ENCODE peak calls at places on chromosomes 11 and 22, in eight cellular contexts. One of them, this sample, is unnamed.

GRCh38 chr11:2304156-2305139 is 2.6 kb downstream of the TSPAN32 start:
- DNase-seq in iPS DF 6.9: no peak
- DNase-seq in stimulated activated CD4-positive, alpha-beta T cell treated with anti-CD3 and anti-CD28 coated beads, TNF-alpha, amount 100 ng/mL, for 24 hours: no peak
- DNase-seq in astrocyte of the cerebellum: no peak
- DNase-seq in transverse colon: no peak
- DNase-seq in germinal center: no peak
- DNase-seq in renal cortical epithelial cell: no peak
- DNase-seq in Caco-2: no peak
- DNase-seq in this sample: no peak

GRCh38 chr11:44797886-44798683 is 71.3 kb downstream of the TSPAN18 start:
- DNase-seq in astrocyte of the cerebellum: no peak
- DNase-seq in iPS DF 6.9: peak; percentile 50
- DNase-seq in transverse colon: no peak
- DNase-seq in renal cortical epithelial cell: no peak
- DNase-seq in stimulated activated CD4-positive, alpha-beta T cell treated with anti-CD3 and anti-CD28 coated beads, TNF-alpha, amount 100 ng/mL, for 24 hours: no peak
- DNase-seq in germinal center: no peak
- DNase-seq in Caco-2: no peak
- DNase-seq in this sample: no peak

GRCh38 chr22:47724751-47725150 is 962.3 kb downstream of the TBC1D22A start:
- DNase-seq in transverse colon: no peak
- DNase-seq in stimulated activated CD4-positive, alpha-beta T cell treated with anti-CD3 and anti-CD28 coated beads, TNF-alpha, amount 100 ng/mL, for 24 hours: no peak
- DNase-seq in iPS DF 6.9: no peak
- DNase-seq in renal cortical epithelial cell: no peak
- DNase-seq in Caco-2: no peak
- DNase-seq in astrocyte of the cerebellum: no peak
- DNase-seq in germinal center: no peak
- DNase-seq in this sample: no peak

GRCh38 chr22:35910013-35910860 is 118.4 kb downstream of the RBFOX2 start:
- DNase-seq in iPS DF 6.9: no peak
- DNase-seq in germinal center: no peak
- DNase-seq in renal cortical epithelial cell: no peak
- DNase-seq in transverse colon: no peak
- DNase-seq in astrocyte of the cerebellum: no peak
- DNase-seq in Caco-2: no peak
- DNase-seq in stimulated activated CD4-positive, alpha-beta T cell treated with anti-CD3 and anti-CD28 coated beads, TNF-alpha, amount 100 ng/mL, for 24 hours: no peak
- DNase-seq in this sample: no peak

GRCh38 chr11:79439893-79440450 is 858 bp downstream of the TENM4 start:
- DNase-seq in iPS DF 6.9: no peak
- DNase-seq in Caco-2: no peak
- DNase-seq in renal cortical epithelial cell: no peak
- DNase-seq in astrocyte of the cerebellum: no peak
- DNase-seq in stimulated activated CD4-positive, alpha-beta T cell treated with anti-CD3 and anti-CD28 coated beads, TNF-alpha, amount 100 ng/mL, for 24 hours: no peak
- DNase-seq in transverse colon: no peak
- DNase-seq in germinal center: peak; percentile 15
- DNase-seq in this sample: peak; percentile 18

GRCh38 chr22:28397324-28397723 is 282.3 kb downstream of the TTC28 start:
- DNase-seq in Caco-2: no peak
- DNase-seq in renal cortical epithelial cell: no peak
- DNase-seq in transverse colon: no peak
- DNase-seq in stimulated activated CD4-positive, alpha-beta T cell treated with anti-CD3 and anti-CD28 coated beads, TNF-alpha, amount 100 ng/mL, for 24 hours: no peak
- DNase-seq in astrocyte of the cerebellum: no peak
- DNase-seq in iPS DF 6.9: no peak
- DNase-seq in germinal center: no peak
- DNase-seq in this sample: no peak

GRCh38 chr11:64334764-64335741 is 5.0 kb upstream of the CCDC88B start:
- DNase-seq in astrocyte of the cerebellum: peak; percentile 48
- DNase-seq in stimulated activated CD4-positive, alpha-beta T cell treated with anti-CD3 and anti-CD28 coated beads, TNF-alpha, amount 100 ng/mL, for 24 hours: no peak
- DNase-seq in iPS DF 6.9: no peak
- DNase-seq in transverse colon: peak; percentile 78
- DNase-seq in Caco-2: peak; percentile 97
- DNase-seq in renal cortical epithelial cell: peak; percentile 99
- DNase-seq in germinal center: peak; percentile 85
- DNase-seq in this sample: peak; percentile 81

GRCh38 chr22:43853328-43853931 is 8.9 kb downstream of the SULT4A1 start:
- DNase-seq in iPS DF 6.9: no peak
- DNase-seq in astrocyte of the cerebellum: no peak
- DNase-seq in transverse colon: no peak
- DNase-seq in stimulated activated CD4-positive, alpha-beta T cell treated with anti-CD3 and anti-CD28 coated beads, TNF-alpha, amount 100 ng/mL, for 24 hours: no peak
- DNase-seq in Caco-2: peak; percentile 25
- DNase-seq in germinal center: no peak
- DNase-seq in renal cortical epithelial cell: no peak
- DNase-seq in this sample: no peak

GRCh38 chr22:41028841-41029240 is 63.6 kb upstream of the EP300 start:
- DNase-seq in germinal center: no peak
- DNase-seq in transverse colon: no peak
- DNase-seq in astrocyte of the cerebellum: peak; percentile 80
- DNase-seq in Caco-2: no peak
- DNase-seq in stimulated activated CD4-positive, alpha-beta T cell treated with anti-CD3 and anti-CD28 coated beads, TNF-alpha, amount 100 ng/mL, for 24 hours: no peak
- DNase-seq in iPS DF 6.9: no peak
- DNase-seq in renal cortical epithelial cell: peak; percentile 95
- DNase-seq in this sample: no peak

GRCh38 chr11:80727315-80727714 is 1286.5 kb upstream of the TENM4 start:
- DNase-seq in stimulated activated CD4-positive, alpha-beta T cell treated with anti-CD3 and anti-CD28 coated beads, TNF-alpha, amount 100 ng/mL, for 24 hours: no peak
- DNase-seq in Caco-2: peak; percentile 58
- DNase-seq in germinal center: no peak
- DNase-seq in iPS DF 6.9: peak; percentile 27
- DNase-seq in renal cortical epithelial cell: peak; percentile 32
- DNase-seq in astrocyte of the cerebellum: peak; percentile 2
- DNase-seq in transverse colon: no peak
- DNase-seq in this sample: peak; percentile 15

GRCh38 chr11:133803026-133803425 is 42.3 kb downstream of the SPATA19 start:
- DNase-seq in stimulated activated CD4-positive, alpha-beta T cell treated with anti-CD3 and anti-CD28 coated beads, TNF-alpha, amount 100 ng/mL, for 24 hours: no peak
- DNase-seq in transverse colon: no peak
- DNase-seq in Caco-2: peak; percentile 19
- DNase-seq in astrocyte of the cerebellum: no peak
- DNase-seq in iPS DF 6.9: no peak
- DNase-seq in germinal center: no peak
- DNase-seq in renal cortical epithelial cell: no peak
- DNase-seq in this sample: no peak

GRCh38 chr11:16612801-16613400 is 125.5 kb upstream of the C11orf58 start:
- DNase-seq in astrocyte of the cerebellum: no peak
- DNase-seq in iPS DF 6.9: no peak
- DNase-seq in Caco-2: no peak
- DNase-seq in stimulated activated CD4-positive, alpha-beta T cell treated with anti-CD3 and anti-CD28 coated beads, TNF-alpha, amount 100 ng/mL, for 24 hours: no peak
- DNase-seq in germinal center: no peak
- DNase-seq in transverse colon: no peak
- DNase-seq in renal cortical epithelial cell: peak; percentile 4
- DNase-seq in this sample: no peak

GRCh38 chr11:61183645-61184044 is 19.7 kb upstream of the PGA3 start:
- DNase-seq in stimulated activated CD4-positive, alpha-beta T cell treated with anti-CD3 and anti-CD28 coated beads, TNF-alpha, amount 100 ng/mL, for 24 hours: no peak
- DNase-seq in iPS DF 6.9: no peak
- DNase-seq in transverse colon: no peak
- DNase-seq in renal cortical epithelial cell: no peak
- DNase-seq in astrocyte of the cerebellum: no peak
- DNase-seq in germinal center: no peak
- DNase-seq in Caco-2: no peak
- DNase-seq in this sample: no peak

GRCh38 chr11:10139656-10140055 is 154.4 kb downstream of the SBF2 start:
- DNase-seq in stimulated activated CD4-positive, alpha-beta T cell treated with anti-CD3 and anti-CD28 coated beads, TNF-alpha, amount 100 ng/mL, for 24 hours: no peak
- DNase-seq in renal cortical epithelial cell: peak; percentile 76
- DNase-seq in transverse colon: no peak
- DNase-seq in Caco-2: no peak
- DNase-seq in germinal center: no peak
- DNase-seq in iPS DF 6.9: no peak
- DNase-seq in astrocyte of the cerebellum: peak; percentile 63
- DNase-seq in this sample: no peak

GRCh38 chr11:65194564-65194963 is 12.8 kb downstream of the CAPN1 start:
- DNase-seq in renal cortical epithelial cell: no peak
- DNase-seq in stimulated activated CD4-positive, alpha-beta T cell treated with anti-CD3 and anti-CD28 coated beads, TNF-alpha, amount 100 ng/mL, for 24 hours: no peak
- DNase-seq in iPS DF 6.9: no peak
- DNase-seq in astrocyte of the cerebellum: no peak
- DNase-seq in germinal center: no peak
- DNase-seq in transverse colon: no peak
- DNase-seq in Caco-2: no peak
- DNase-seq in this sample: no peak

GRCh38 chr11:71147331-71147730 is 105.0 kb downstream of the SHANK2 start:
- DNase-seq in iPS DF 6.9: no peak
- DNase-seq in stimulated activated CD4-positive, alpha-beta T cell treated with anti-CD3 and anti-CD28 coated beads, TNF-alpha, amount 100 ng/mL, for 24 hours: no peak
- DNase-seq in germinal center: no peak
- DNase-seq in astrocyte of the cerebellum: no peak
- DNase-seq in Caco-2: no peak
- DNase-seq in renal cortical epithelial cell: no peak
- DNase-seq in transverse colon: no peak
- DNase-seq in this sample: no peak

GRCh38 chr11:19060629-19061028 is at the start of gene MRGPRX2:
- DNase-seq in stimulated activated CD4-positive, alpha-beta T cell treated with anti-CD3 and anti-CD28 coated beads, TNF-alpha, amount 100 ng/mL, for 24 hours: no peak
- DNase-seq in astrocyte of the cerebellum: no peak
- DNase-seq in transverse colon: no peak
- DNase-seq in iPS DF 6.9: no peak
- DNase-seq in renal cortical epithelial cell: no peak
- DNase-seq in germinal center: no peak
- DNase-seq in Caco-2: no peak
- DNase-seq in this sample: no peak

GRCh38 chr11:44950036-44950624 is 553 bp downstream of the TP53I11 start:
- DNase-seq in germinal center: no peak
- DNase-seq in iPS DF 6.9: no peak
- DNase-seq in stimulated activated CD4-positive, alpha-beta T cell treated with anti-CD3 and anti-CD28 coated beads, TNF-alpha, amount 100 ng/mL, for 24 hours: no peak
- DNase-seq in transverse colon: peak; percentile 58
- DNase-seq in astrocyte of the cerebellum: no peak
- DNase-seq in renal cortical epithelial cell: no peak
- DNase-seq in Caco-2: no peak
- DNase-seq in this sample: no peak

GRCh38 chr11:129992161-129992944 is 10.3 kb downstream of the PRDM10 start:
- DNase-seq in iPS DF 6.9: peak; percentile 50
- DNase-seq in germinal center: peak; percentile 70
- DNase-seq in Caco-2: peak; percentile 82
- DNase-seq in astrocyte of the cerebellum: no peak
- DNase-seq in stimulated activated CD4-positive, alpha-beta T cell treated with anti-CD3 and anti-CD28 coated beads, TNF-alpha, amount 100 ng/mL, for 24 hours: no peak
- DNase-seq in transverse colon: peak; percentile 58
- DNase-seq in renal cortical epithelial cell: peak; percentile 81
- DNase-seq in this sample: no peak

GRCh38 chr11:102853956-102854355 is 10.5 kb upstream of the MMP3 start:
- DNase-seq in stimulated activated CD4-positive, alpha-beta T cell treated with anti-CD3 and anti-CD28 coated beads, TNF-alpha, amount 100 ng/mL, for 24 hours: no peak
- DNase-seq in iPS DF 6.9: no peak
- DNase-seq in transverse colon: no peak
- DNase-seq in renal cortical epithelial cell: no peak
- DNase-seq in Caco-2: no peak
- DNase-seq in germinal center: no peak
- DNase-seq in astrocyte of the cerebellum: no peak
- DNase-seq in this sample: no peak

GRCh38 chr11:69644071-69644961 is 3.4 kb downstream of the CCND1 start:
- DNase-seq in germinal center: no peak
- DNase-seq in astrocyte of the cerebellum: peak; percentile 37
- DNase-seq in transverse colon: peak; percentile 67
- DNase-seq in iPS DF 6.9: no peak
- DNase-seq in stimulated activated CD4-positive, alpha-beta T cell treated with anti-CD3 and anti-CD28 coated beads, TNF-alpha, amount 100 ng/mL, for 24 hours: no peak
- DNase-seq in renal cortical epithelial cell: peak; percentile 74
- DNase-seq in Caco-2: peak; percentile 64
- DNase-seq in this sample: no peak

This sample was measured in GM06990.